ENCODE peak calls at places on chromosome 14, in four cellular contexts. F is astrocyte, V is upper lobe of left lung, N is AG10803. A is an unnamed sample.

GRCh38 chr14:32774214-32774613 is 164.5 kb upstream of the NPAS3 start:
- DNase-seq in F (no peak), V (no peak), N (no peak), A (no peak)

GRCh38 chr14:24838945-24839616 is 205.1 kb upstream of the GZMB start:
- DNase-seq in F (no peak), V (no peak), N (peak; percentile 33), A (no peak)

GRCh38 chr14:78083837-78084236 is 86.3 kb upstream of the NRXN3 start:
- DNase-seq in F (no peak), V (no peak), N (no peak), A (no peak)

GRCh38 chr14:105855893-105856675 is 329.7 kb downstream of the TMEM121 start:
- DNase-seq in F (no peak), V (peak; percentile 55), N (no peak), A (no peak)

GRCh38 chr14:104940526-104941150 is 16.0 kb downstream of the PLD4 start:
- DNase-seq in F (no peak), V (no peak), N (no peak), A (no peak)

GRCh38 chr14:75274899-75275569 is 3.6 kb upstream of the FOS start:
- DNase-seq in F (no peak), V (no peak), N (no peak), A (no peak)

GRCh38 chr14:20612403-20612802 is 21.2 kb upstream of the RNASE12 start:
- DNase-seq in F (no peak), V (no peak), N (no peak), A (no peak)

GRCh38 chr14:50233335-50234250 is 2.2 kb upstream of the SOS2 start:
- DNase-seq in F (no peak), V (no peak), N (no peak), A (no peak)

GRCh38 chr14:38143170-38143569 is 64.5 kb upstream of the SSTR1 start:
- DNase-seq in F (no peak), V (no peak), N (peak; percentile 67), A (no peak)

GRCh38 chr14:89507521-89507920 is 90.5 kb upstream of the FOXN3 start:
- DNase-seq in F (peak; percentile 92), V (no peak), N (peak; percentile 79), A (no peak)

GRCh38 chr14:23632461-23633159 is 3.6 kb upstream of the DHRS2 start:
- DNase-seq in F (no peak), V (no peak), N (no peak), A (no peak)

GRCh38 chr14:61582815-61583214 is 112.5 kb upstream of the HIF1A start:
- DNase-seq in F (no peak), V (no peak), N (peak; percentile 72), A (no peak)

GRCh38 chr14:20477211-20477876 is 8.1 kb downstream of the PNP start:
- DNase-seq in F (peak; percentile 69), V (no peak), N (no peak), A (no peak)

GRCh38 chr14:54771411-54772027 is 131.1 kb downstream of the GCH1 start:
- DNase-seq in F (no peak), V (no peak), N (no peak), A (no peak)
- H3K4me3 ChIP-seq in F (no peak overlapping the region), V (no peak overlapping the region), N (no peak overlapping the region), A (no peak overlapping the region)

DNA sequence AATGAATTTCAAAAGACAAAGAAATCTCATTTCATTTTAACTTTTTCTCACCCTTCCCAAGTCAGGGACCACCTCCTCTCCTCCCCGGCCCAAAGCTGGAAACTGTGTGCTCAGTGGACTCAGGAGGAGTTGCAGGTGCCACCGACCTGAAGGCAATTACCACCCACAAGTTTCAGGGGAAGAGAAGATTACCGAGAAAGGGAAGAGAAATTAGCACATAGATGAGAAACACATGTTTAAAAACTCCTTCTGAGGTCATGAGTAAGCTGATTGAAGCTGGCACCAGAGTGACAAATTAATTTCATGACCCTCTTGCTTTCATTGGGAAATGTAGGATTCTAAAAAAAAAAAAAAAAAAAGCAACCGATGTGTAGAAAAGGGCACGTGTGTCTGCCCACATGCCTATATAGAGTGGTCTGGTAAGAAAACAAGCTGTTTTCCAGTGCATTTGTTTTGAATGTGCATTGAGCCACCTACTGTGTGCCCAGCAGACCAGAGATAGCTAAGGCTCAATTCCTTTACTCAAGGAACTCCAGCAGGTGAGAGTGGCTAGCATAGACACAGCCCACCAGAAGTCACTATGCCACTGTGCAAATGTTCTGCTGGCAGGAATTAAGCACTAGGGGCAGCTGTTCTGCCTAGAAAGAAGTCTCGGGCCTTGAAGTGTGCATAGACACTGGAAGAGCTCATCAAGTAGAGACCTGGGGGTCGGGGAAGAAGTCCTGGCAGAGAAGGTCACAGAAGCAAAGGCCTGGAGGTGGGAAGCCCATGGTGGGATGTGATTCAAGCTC is 30.5 kb downstream of the DPF3 start:
- DNase-seq in F (no peak), V (no peak), N (peak; percentile 56), A (no peak)
- TF ChIP-seq CTCF in F (no peak), V (no peak), N (peak; percentile 12), A (no peak)

GRCh38 chr14:91946313-91947195 is 940 bp downstream of the FBLN5 start:
- DNase-seq in F (peak; percentile 22), V (no peak), N (peak; percentile 50), A (no peak)

GRCh38 chr14:91945776-91946305 is 1.7 kb downstream of the FBLN5 start:
- DNase-seq in F (no peak), V (no peak), N (peak; percentile 19), A (no peak)

GRCh38 chr14:91940209-91940608 is 7.3 kb downstream of the FBLN5 start:
- DNase-seq in F (no peak), V (no peak), N (no peak), A (no peak)

GRCh38 chr14:91942128-91942527 is 5.4 kb downstream of the FBLN5 start:
- DNase-seq in F (no peak), V (no peak), N (no peak), A (no peak)

DNA sequence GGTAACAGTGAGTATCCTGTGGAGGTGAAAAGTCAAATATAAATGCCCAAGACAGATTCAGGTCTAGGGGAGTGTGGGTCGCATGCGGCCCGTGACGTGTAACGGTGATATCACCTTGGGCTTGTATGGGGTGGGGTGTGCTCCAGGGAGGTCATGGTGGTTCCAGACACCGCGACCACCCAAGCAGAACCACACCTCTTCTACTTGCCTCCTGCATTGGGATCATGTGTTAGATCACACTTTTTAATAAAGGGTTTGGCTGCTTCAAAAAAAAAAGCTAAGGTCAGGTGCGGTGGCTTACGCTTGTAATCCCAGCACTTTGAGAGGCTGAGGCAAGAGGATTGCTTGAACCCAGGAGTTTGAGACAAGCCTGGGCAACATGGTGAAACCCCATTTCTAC is 4.5 kb downstream of the FBLN5 start:
- DNase-seq in F (no peak), V (no peak), N (no peak), A (no peak)
- H3K4me3 ChIP-seq in F (no peak overlapping the region), V (no peak overlapping the region), N (no peak overlapping the region), A (no peak overlapping the region)

GRCh38 chr14:35727764-35728163 is 81.3 kb downstream of the RALGAPA1 start:
- DNase-seq in F (no peak), V (no peak), N (no peak), A (no peak)
- TF ChIP-seq CTCF in F (no peak), V (no peak), N (no peak), A (no peak)